ENCODE peak calls at places on chromosomes 2 and 18, in four cellular contexts. M is MM.1S, H is IMR-90, R is thoracic aorta. D is an unnamed sample.

GRCh38 chr18:62486290-62486964 is 36.4 kb upstream of the ZCCHC2 start:
- DNase-seq in M (no peak), H (peak; percentile 16), R (no peak), D (no peak)

GRCh38 chr18:64398320-64398719 is 249.4 kb upstream of the LINC00305 start:
- DNase-seq in M (no peak), H (no peak), R (no peak), D (no peak)

GRCh38 chr2:1421731-1422130 is 8.5 kb downstream of the TPO start:
- DNase-seq in M (no peak), H (no peak), R (no peak), D (no peak)

GRCh38 chr2:74405994-74406583 is 15.3 kb downstream of the C2orf81 start:
- DNase-seq in M (no peak), H (peak; percentile 40), R (no peak), D (no peak)

GRCh38 chr18:35983147-35983546 is 10.7 kb downstream of the RMP24 start:
- DNase-seq in M (no peak), H (no peak), R (no peak), D (no peak)

GRCh38 chr2:177474904-177475474 is 82.4 kb downstream of the AGPS start:
- DNase-seq in M (no peak), H (peak; percentile 52), R (no peak), D (no peak)

GRCh38 chr18:76493213-76494107 is 1.6 kb downstream of the ZNF516 start:
- DNase-seq in M (peak; percentile 48), H (peak; percentile 72), R (no peak), D (no peak)

GRCh38 chr2:172667926-172668325 is 67.7 kb upstream of the RAPGEF4 start:
- DNase-seq in M (no peak), H (peak; percentile 66), R (no peak), D (no peak)

GRCh38 chr2:198283149-198283548 is 478.8 kb downstream of the PLCL1 start:
- DNase-seq in M (no peak), H (no peak), R (no peak), D (no peak)

GRCh38 chr2:161237397-161238263 is 70.6 kb upstream of the PSMD14 start:
- DNase-seq in M (peak; percentile 37), H (peak; percentile 33), R (no peak), D (peak; percentile 49)

GRCh38 chr18:24514439-24514838 is 54.0 kb downstream of the HRH4 start:
- DNase-seq in M (peak; percentile 54), H (peak; percentile 54), R (no peak), D (peak; percentile 2)

GRCh38 chr2:196314780-196315179 is 143.4 kb upstream of the STK17B start:
- DNase-seq in M (no peak), H (no peak), R (no peak), D (no peak)

GRCh38 chr18:22930089-22930713 is 2.9 kb upstream of the RBBP8 start:
- DNase-seq in M (peak; percentile 87), H (peak; percentile 70), R (peak; percentile 41), D (peak; percentile 76)

GRCh38 chr2:215145611-215146010 is 7.2 kb upstream of the ABCA12 start:
- DNase-seq in M (no peak), H (no peak), R (no peak), D (no peak)

GRCh38 chr18:49013961-49014604 is 63.3 kb upstream of the SMAD7 start:
- DNase-seq in M (no peak), H (no peak), R (no peak), D (no peak)

GRCh38 chr2:51413726-51414125 is 381.8 kb upstream of the NRXN1 start:
- DNase-seq in M (no peak), H (peak; percentile 51), R (no peak), D (no peak)

DNA sequence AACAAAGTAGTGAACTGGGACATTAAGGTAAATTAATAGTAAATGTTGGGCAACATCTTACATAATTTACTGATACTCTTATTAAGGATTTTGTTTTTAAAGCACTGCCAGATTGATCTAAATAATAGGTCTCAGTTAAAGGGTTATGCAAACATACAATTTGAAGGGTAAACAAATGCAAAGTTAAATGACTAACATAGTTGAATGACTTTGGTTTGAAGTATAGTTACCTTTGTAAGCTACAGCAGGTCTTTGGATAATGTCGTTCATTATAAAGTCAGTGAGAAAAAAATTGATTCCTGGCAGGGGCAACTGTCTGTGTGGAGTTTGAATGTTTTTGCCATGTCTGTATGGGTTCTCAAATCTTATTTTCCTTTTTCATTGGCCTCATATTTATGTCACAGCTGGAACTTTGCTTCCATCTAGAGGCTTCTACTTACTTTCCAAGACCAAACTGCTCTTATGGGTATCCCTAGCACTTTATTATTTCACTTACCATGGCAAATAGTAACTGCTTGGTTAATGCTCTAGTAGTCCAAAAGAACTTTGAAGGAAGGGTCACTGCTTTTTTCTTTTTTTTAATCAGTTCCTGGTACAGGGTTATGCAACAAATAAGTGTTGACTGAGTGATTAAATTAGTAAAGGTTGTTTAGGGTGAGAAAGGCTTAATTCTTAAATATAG is 107.8 kb downstream of the NBEAL1 start:
- DNase-seq in M (no peak), H (peak; percentile 6), R (no peak), D (no peak)
- TF ChIP-seq CTCF in M (no peak), H (no peak), R (no peak), D (peak; percentile 31)

GRCh38 chr2:20222769-20223344 is 2.1 kb downstream of the SDC1 start:
- DNase-seq in M (peak; percentile 46), H (no peak), R (no peak), D (no peak)

GRCh38 chr2:20224191-20224715 is 677 bp downstream of the SDC1 start:
- DNase-seq in M (peak; percentile 41), H (no peak), R (no peak), D (no peak)

GRCh38 chr2:20221939-20222768 is 2.8 kb downstream of the SDC1 start:
- DNase-seq in M (peak; percentile 51), H (no peak), R (no peak), D (no peak)

GRCh38 chr2:20224716-20225293 is at the start of gene SDC1:
- DNase-seq in M (peak; percentile 79), H (peak; percentile 45), R (no peak), D (peak; percentile 76)

DNA sequence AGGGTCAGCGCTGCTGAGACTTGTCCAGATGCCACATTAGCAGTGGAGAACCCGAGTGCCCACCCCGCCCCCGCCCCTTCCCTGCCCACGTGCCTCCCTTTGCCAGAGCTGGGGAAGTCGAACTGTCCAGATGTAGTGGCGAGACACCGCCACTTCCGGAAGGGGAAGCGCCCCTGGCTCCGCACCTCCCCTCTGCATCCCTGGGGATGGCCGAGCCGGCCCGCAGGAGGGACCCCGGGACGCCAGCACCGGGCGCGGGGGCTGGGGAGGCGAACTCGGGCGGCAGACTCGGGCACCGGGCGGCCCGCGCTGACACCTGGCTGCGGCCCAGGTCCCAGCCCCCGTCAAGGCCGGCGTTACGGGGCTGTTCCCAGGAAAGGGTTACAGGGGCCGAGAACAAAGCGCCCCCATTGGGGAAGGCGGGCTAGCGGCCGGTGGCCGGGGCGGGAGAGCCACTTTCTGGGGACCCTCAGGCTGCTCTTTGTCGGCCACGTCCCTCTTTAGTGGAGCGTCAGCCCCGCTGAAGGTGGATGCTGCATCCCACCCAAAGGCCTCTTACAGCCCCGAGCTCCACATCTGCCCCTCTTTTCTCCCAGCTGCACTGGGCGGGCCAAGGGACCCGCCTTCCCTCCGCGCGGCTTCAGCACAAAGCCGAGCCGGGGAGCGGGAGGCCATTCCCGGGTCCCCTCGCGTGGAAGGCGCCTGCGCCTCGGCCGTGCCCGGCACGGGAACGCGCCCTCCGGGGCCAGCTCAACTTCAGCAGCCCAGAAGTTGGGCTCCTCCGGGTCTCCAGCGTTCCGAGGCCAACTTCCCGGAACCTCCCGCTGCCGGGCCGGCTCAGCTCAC is 1.4 kb downstream of the SDC1 start:
- DNase-seq in M (peak; percentile 63), H (peak; percentile 42), R (no peak), D (no peak)
- TF ChIP-seq CTCF in M (peak; percentile 6), H (no peak), R (no peak), D (no peak)

GRCh38 chr2:68447118-68447517 is 20.0 kb downstream of the FBXO48 start:
- DNase-seq in M (no peak), H (no peak), R (no peak), D (no peak)

GRCh38 chr2:68441179-68441993 is 25.7 kb downstream of the FBXO48 start:
- DNase-seq in M (peak; percentile 98), H (peak; percentile 85), R (peak; percentile 66), D (peak; percentile 82)

GRCh38 chr2:68436270-68436669 is 30.8 kb downstream of the FBXO48 start:
- DNase-seq in M (no peak), H (peak; percentile 45), R (no peak), D (no peak)

GRCh38 chr2:68438455-68439303 is 28.4 kb downstream of the FBXO48 start:
- DNase-seq in M (no peak), H (no peak), R (no peak), D (no peak)

GRCh38 chr2:68441994-68442322 is 25.1 kb downstream of the FBXO48 start:
- DNase-seq in M (no peak), H (no peak), R (no peak), D (no peak)
- TF ChIP-seq CTCF in M (no peak), H (no peak), R (no peak), D (no peak)

GRCh38 chr2:191713837-191714236 is 35.9 kb downstream of the NABP1 start:
- DNase-seq in M (no peak), H (no peak), R (no peak), D (peak; percentile 25)
- TF ChIP-seq CTCF in M (peak; percentile 33), H (no peak), R (no peak), D (no peak)

GRCh38 chr2:128644745-128645256 is 326.1 kb upstream of the HS6ST1 start:
- DNase-seq in M (no peak), H (no peak), R (no peak), D (no peak)
- TF ChIP-seq CTCF in M (no peak), H (no peak), R (no peak), D (peak; percentile 19)

GRCh38 chr2:12314119-12314735 is 402.5 kb upstream of the TRIB2 start:
- DNase-seq in M (no peak), H (no peak), R (no peak), D (no peak)
- TF ChIP-seq CTCF in M (no peak), H (no peak), R (no peak), D (no peak)

DNA sequence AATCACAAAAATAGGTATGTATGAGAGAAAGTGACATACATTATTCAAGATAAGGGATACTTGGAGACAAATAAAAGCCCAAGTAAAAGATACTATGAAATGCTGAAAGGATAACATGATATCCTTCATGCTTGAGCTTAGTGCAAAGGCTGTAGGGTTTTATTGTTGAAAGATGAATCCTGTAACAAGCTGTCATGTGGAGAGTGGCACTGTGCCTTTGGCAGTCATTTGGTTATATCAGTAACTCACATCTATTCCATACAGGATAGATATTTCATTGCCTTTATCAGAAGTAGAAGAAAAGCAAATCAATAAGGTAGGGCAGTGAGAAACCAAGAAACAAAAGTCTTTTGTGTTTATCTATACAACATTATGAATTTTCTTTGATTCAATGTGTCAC is 211.0 kb downstream of the ZNF385B start:
- DNase-seq in M (no peak), H (no peak), R (no peak), D (no peak)
- TF ChIP-seq CTCF in M (no peak), H (no peak), R (no peak), D (no peak)

DNA sequence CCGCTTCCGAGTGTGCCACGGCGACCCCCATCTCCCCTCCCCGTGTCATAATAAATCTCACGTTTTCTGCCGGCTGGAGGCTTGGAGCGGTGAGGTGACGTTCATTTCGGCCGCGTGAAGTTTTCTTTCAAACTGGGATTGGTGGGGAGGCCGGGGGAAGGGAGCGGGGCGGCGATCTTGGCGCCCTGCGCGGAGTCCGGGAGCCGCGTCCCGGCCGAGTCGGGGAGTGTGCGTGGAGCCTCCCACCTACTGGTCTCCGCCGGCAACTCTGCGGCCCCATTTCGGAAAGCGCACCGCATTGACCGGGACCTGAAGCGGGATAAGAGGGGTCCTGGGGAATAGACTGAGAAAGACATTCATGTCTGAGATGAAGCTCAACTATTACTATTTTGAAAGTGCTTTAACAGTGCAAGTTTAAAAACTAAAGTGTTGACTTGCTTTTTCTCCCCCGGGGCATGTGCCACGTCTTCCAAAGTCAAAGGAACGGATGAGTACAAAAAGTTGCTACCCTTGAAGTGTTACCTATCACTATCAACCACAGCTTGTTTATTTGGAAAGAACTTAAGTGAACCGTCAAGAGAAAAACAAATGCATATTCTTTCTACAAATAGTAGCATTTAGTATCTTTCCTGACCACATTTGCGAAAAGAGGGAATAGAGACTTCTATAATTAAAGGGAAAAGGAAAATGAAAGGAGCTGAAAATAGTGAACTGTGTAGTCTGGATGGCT is 818 bp upstream of the IKZF2 start:
- DNase-seq in M (peak; percentile 50), H (peak; percentile 77), R (peak; percentile 7), D (peak; percentile 79)
- TF ChIP-seq CTCF in M (peak; percentile 22), H (peak; percentile 49), R (peak; percentile 42), D (peak; percentile 56)